ENCODE peak calls at places on chromosomes 12 and 14, in nine cellular contexts. T is amygdala; G is Ammon's horn; C is IMR-90; O is cardiac fibroblast; L is stomach; V is activated effector memory CD4-positive, alpha-beta T cell treated with Interleukin-2 at 50 U/mL for 16 hours; F is AML-193; J is EL. E is an unnamed sample.

GRCh38 chr14:75069021-75069810 is at the start of gene ZC2HC1C:
- DNase-seq in G (peak; percentile 94), J (peak; percentile 79), L (peak; percentile 97), V (peak; percentile 53), T (peak; percentile 95), O (peak; percentile 94), F (no peak), C (peak; percentile 75), E (peak; percentile 93)

GRCh38 chr14:100651999-100652508 is 64.8 kb upstream of the BEGAIN start:
- DNase-seq in O (no peak), V (no peak), F (no peak), J (no peak), T (no peak), L (no peak), C (peak; percentile 66), G (no peak), E (no peak)

GRCh38 chr14:101252443-101253214 is 308.7 kb upstream of the DIO3 start:
- DNase-seq in V (no peak), G (no peak), O (no peak), L (no peak), F (no peak), J (no peak), C (no peak), T (no peak), E (no peak)

GRCh38 chr14:23829736-23830474 is 123.7 kb upstream of the DHRS4 start:
- DNase-seq in T (no peak), F (no peak), V (no peak), G (peak; percentile 21), C (peak; percentile 82), L (peak; percentile 42), J (peak; percentile 95), O (peak; percentile 77), E (no peak)

GRCh38 chr12:113169697-113170096 is 15.6 kb downstream of the DDX54 start:
- DNase-seq in T (no peak), V (no peak), O (no peak), F (no peak), L (no peak), C (no peak), G (no peak), J (no peak), E (no peak)

GRCh38 chr14:59688224-59689170 is 111.9 kb upstream of the CCDC175 start:
- DNase-seq in V (no peak), G (peak; percentile 61), C (peak; percentile 53), O (peak; percentile 66), J (peak; percentile 57), L (peak; percentile 44), F (peak; percentile 61), T (no peak), E (peak; percentile 30)

GRCh38 chr12:3745152-3745551 is 7.8 kb downstream of the CRACR2A start:
- DNase-seq in F (no peak), L (no peak), O (no peak), G (no peak), V (no peak), J (no peak), T (no peak), C (no peak), E (no peak)

GRCh38 chr14:83940253-83940652 is 1589.7 kb upstream of the FLRT2 start:
- DNase-seq in F (no peak), V (no peak), T (no peak), L (no peak), C (no peak), O (peak; percentile 3), G (no peak), J (no peak), E (no peak)

GRCh38 chr12:111367661-111368221 is 1.2 kb downstream of the PHETA1 start:
- DNase-seq in C (peak; percentile 15), J (peak; percentile 15), O (peak; percentile 46), V (no peak), T (no peak), G (no peak), L (peak; percentile 85), F (no peak), E (no peak)

GRCh38 chr12:29662737-29663323 is 120.9 kb downstream of the TMTC1 start:
- DNase-seq in G (peak; percentile 38), J (no peak), C (no peak), T (no peak), L (no peak), V (no peak), O (no peak), F (no peak), E (no peak)

GRCh38 chr14:102954081-102954789 is 31.8 kb downstream of the AMN start:
- DNase-seq in G (no peak), F (no peak), C (no peak), V (no peak), J (no peak), T (no peak), O (no peak), L (no peak), E (no peak)

GRCh38 chr12:68577949-68578348 is 32.8 kb upstream of the RAP1B start:
- DNase-seq in L (no peak), V (no peak), C (no peak), F (no peak), G (no peak), T (no peak), J (no peak), O (no peak), E (no peak)

GRCh38 chr12:131091976-131092691 is 138.4 kb downstream of the ADGRD1 start:
- DNase-seq in T (no peak), J (no peak), O (no peak), V (no peak), G (no peak), C (no peak), L (no peak), F (no peak), E (no peak)

GRCh38 chr14:91185721-91186120 is 58.8 kb downstream of the GPR68 start:
- DNase-seq in V (no peak), L (no peak), O (no peak), J (no peak), F (no peak), G (no peak), C (peak; percentile 51), T (no peak), E (no peak)

GRCh38 chr14:59482471-59483331 is 1.5 kb downstream of the L3HYPDH start:
- DNase-seq in O (peak; percentile 86), L (no peak), V (no peak), J (peak; percentile 96), F (no peak), G (no peak), C (peak; percentile 95), T (no peak), E (no peak)

E was measured in cerebellum.